ENCODE peak calls at places on chromosomes 12 and 14, in ten cellular contexts. A is sigmoid colon, H is GM03348, E is Panc1, S is EL, K is NCI-H460, Q is substantia nigra, Y is hypothalamus, W is SHP77 treated with DMSO at 0.1 percent for 48 hours, G is activated T-cell treated with anti-CD3 and anti-CD28 coated beads for 4 hours. C is an unnamed sample.
A peak's percentile ranks its signal among the peaks of the same experiment; 100 is the strongest.

GRCh38 chr14:28780843-28781503 is 14.4 kb downstream of the FOXG1 start:
- DNase-seq in E (no peak), Q (no peak), A (no peak), W (no peak), K (no peak), Y (no peak), H (no peak), S (no peak), G (no peak), C (peak; percentile 6)

GRCh38 chr14:54000341-54000811 is 43.8 kb upstream of the BMP4 start:
- DNase-seq in Y (no peak), H (no peak), A (no peak), K (no peak), G (no peak), E (no peak), S (peak; percentile 85), W (no peak), Q (no peak), C (no peak)

GRCh38 chr12:25276199-25276937 is 25.6 kb upstream of the KRAS start:
- DNase-seq in W (peak; percentile 66), E (peak; percentile 92), H (peak; percentile 27), Q (no peak), Y (no peak), G (peak; percentile 44), A (peak; percentile 74), S (peak; percentile 83), K (peak; percentile 71), C (no peak)

GRCh38 chr14:34628681-34629135 is 1.2 kb downstream of the SNX6 start:
- DNase-seq in H (peak; percentile 25), K (no peak), S (peak; percentile 52), A (no peak), Q (no peak), Y (no peak), W (no peak), E (no peak), G (peak; percentile 14), C (peak; percentile 26)

GRCh38 chr12:66851134-66851533 is 172.3 kb upstream of the GRIP1 start:
- DNase-seq in K (no peak), Q (no peak), G (no peak), E (no peak), S (no peak), H (no peak), W (no peak), A (no peak), Y (no peak), C (no peak)

GRCh38 chr14:38391334-38391733 is 135.4 kb upstream of the CLEC14A start:
- DNase-seq in A (no peak), S (peak; percentile 65), Q (no peak), Y (no peak), K (no peak), E (no peak), W (no peak), G (no peak), H (no peak), C (no peak)

GRCh38 chr12:47212701-47213039 is 132.9 kb upstream of the AMIGO2 start:
- DNase-seq in Q (no peak), E (no peak), Y (no peak), G (no peak), A (no peak), K (no peak), W (no peak), S (no peak), H (no peak), C (no peak)

GRCh38 chr14:103890836-103891666 is 37.2 kb upstream of the TDRD9 start:
- DNase-seq in A (no peak), W (no peak), S (no peak), Y (no peak), Q (no peak), H (no peak), E (no peak), K (no peak), G (no peak), C (no peak)

GRCh38 chr14:70771781-70772212 is 37.5 kb downstream of the MAP3K9 start:
- DNase-seq in K (no peak), E (no peak), G (no peak), S (no peak), Q (no peak), W (no peak), A (no peak), Y (no peak), H (no peak), C (peak; percentile 11)